ENCODE peak calls at places on chromosomes 6 and 20, in eight cellular contexts. N, R, T, M, K, C, P and Y are unnamed samples.

GRCh38 chr6:79724816-79725215 is 93.7 kb downstream of the SH3BGRL2 start:
- DNase-seq in P (no peak), C (no peak), K (no peak), T (no peak), R (no peak), N (no peak), M (no peak), Y (no peak)

GRCh38 chr20:60087563-60088105 is 129.4 kb downstream of the CDH26 start:
- DNase-seq in R (no peak), T (no peak), M (no peak), C (peak), N (no peak), P (no peak), K (peak), Y (no peak)

GRCh38 chr6:399785-400517 is 8.4 kb downstream of the IRF4 start:
- DNase-seq in T (peak), M (no peak), N (no peak), C (no peak), P (no peak), K (no peak), R (no peak), Y (no peak)

GRCh38 chr6:167858086-167858591 is 31.4 kb downstream of the AFDN start:
- DNase-seq in N (no peak), K (peak), M (no peak), T (no peak), P (no peak), C (peak), R (peak), Y (peak)

GRCh38 chr6:39029156-39030011 is 19.2 kb upstream of the GLP1R start:
- DNase-seq in C (no peak), T (peak), M (peak), N (no peak), R (no peak), K (no peak), P (no peak), Y (peak)

GRCh38 chr6:24403501-24403824 is 727 bp downstream of the MRS2 start:
- DNase-seq in T (no peak), M (no peak), K (no peak), N (no peak), P (no peak), C (no peak), R (no peak), Y (no peak)

GRCh38 chr6:91487729-91488392 is 901.0 kb upstream of the MAP3K7 start:
- DNase-seq in R (no peak), M (no peak), K (no peak), T (no peak), N (no peak), C (no peak), P (no peak), Y (no peak)

GRCh38 chr6:14540276-14540675 is 422.7 kb downstream of the CD83 start:
- DNase-seq in R (no peak), M (no peak), T (no peak), K (no peak), P (no peak), C (no peak), N (no peak), Y (no peak)

GRCh38 chr20:37543828-37544227 is 16.2 kb upstream of the BLCAP start:
- DNase-seq in P (no peak), T (no peak), C (peak), K (peak), N (no peak), R (no peak), M (no peak), Y (peak)

GRCh38 chr6:45082091-45082490 is 246.0 kb upstream of the RUNX2 start:
- DNase-seq in M (no peak), R (no peak), N (no peak), P (no peak), T (no peak), K (no peak), C (no peak), Y (no peak)

GRCh38 chr6:169529931-169530761 is 171.7 kb downstream of the WDR27 start:
- DNase-seq in M (no peak), R (peak), P (peak), T (no peak), K (peak), N (peak), C (peak), Y (peak)

GRCh38 chr6:28542440-28543293 is 17.0 kb downstream of the GPX5 start:
- DNase-seq in P (no peak), R (peak), M (peak), T (no peak), K (peak), C (peak), N (no peak), Y (peak)

GRCh38 chr20:47466193-47466592 is 35.5 kb upstream of the NCOA3 start:
- DNase-seq in M (no peak), P (no peak), K (peak), T (no peak), N (no peak), R (peak), C (peak), Y (peak)

GRCh38 chr6:55694148-55694547 is 115.2 kb upstream of the HMGCLL1 start:
- DNase-seq in P (no peak), C (peak), K (peak), M (no peak), N (no peak), T (no peak), R (peak), Y (peak)

GRCh38 chr6:8195040-8195713 is 92.8 kb upstream of the EEF1E1 start:
- DNase-seq in R (no peak), M (peak), T (no peak), C (no peak), N (no peak), P (no peak), K (no peak), Y (no peak)

GRCh38 chr6:156718647-156719394 is 58.4 kb upstream of the ARID1B start:
- DNase-seq in K (peak), R (no peak), T (no peak), C (peak), P (peak), N (peak), M (peak), Y (peak)

GRCh38 chr20:43955244-43956191 is 40.9 kb downstream of the TOX2 start:
- DNase-seq in R (peak), T (peak), K (peak), M (no peak), N (no peak), P (peak), C (peak), Y (peak)

GRCh38 chr6:35064508-35065440 is 76.4 kb downstream of the TCP11 start:
- DNase-seq in P (no peak), T (no peak), K (no peak), M (no peak), C (no peak), R (no peak), N (no peak), Y (no peak)

GRCh38 chr6:83065511-83066192 is at the start of gene UBE3D:
- DNase-seq in P (peak), C (peak), R (peak), N (peak), K (peak), T (peak), M (peak), Y (peak)

GRCh38 chr6:126040826-126041225 is 54.5 kb downstream of the TRMT11 start:
- DNase-seq in R (no peak), N (no peak), K (peak), P (no peak), C (peak), M (no peak), T (no peak), Y (peak)

GRCh38 chr6:137926207-137926731 is 59.2 kb downstream of the TNFAIP3 start:
- DNase-seq in P (no peak), N (no peak), C (peak), M (no peak), R (peak), T (no peak), K (peak), Y (peak)

GRCh38 chr6:14079433-14079832 is 38.1 kb upstream of the CD83 start:
- DNase-seq in M (no peak), N (no peak), K (peak), C (no peak), R (no peak), T (no peak), P (no peak), Y (no peak)